ENCODE peak calls at places on chromosomes 13 and 19, in four cellular contexts. One of them, this sample, is unnamed.

GRCh38 chr19:48330012-48330681 is 4.8 kb downstream of the EMP3 start:
- DNase-seq in esophagus squamous epithelium: peak
- DNase-seq in cardiac muscle cell: peak
- DNase-seq in mucosa of descending colon: peak
- DNase-seq in this sample: peak

GRCh38 chr19:55613396-55613795 is 7.9 kb downstream of the ZNF865 start:
- DNase-seq in mucosa of descending colon: peak
- DNase-seq in cardiac muscle cell: no peak
- DNase-seq in esophagus squamous epithelium: no peak
- DNase-seq in this sample: no peak

GRCh38 chr13:76745246-76746200 is 140.7 kb downstream of the KCTD12 start:
- DNase-seq in esophagus squamous epithelium: no peak
- DNase-seq in mucosa of descending colon: no peak
- DNase-seq in cardiac muscle cell: no peak
- DNase-seq in this sample: peak

GRCh38 chr19:685457-685931 is 9.3 kb downstream of the FSTL3 start:
- DNase-seq in mucosa of descending colon: no peak
- DNase-seq in esophagus squamous epithelium: no peak
- DNase-seq in cardiac muscle cell: no peak
- DNase-seq in this sample: no peak

GRCh38 chr13:71864094-71864980 is 2.7 kb downstream of the DACH1 start:
- DNase-seq in cardiac muscle cell: peak
- DNase-seq in esophagus squamous epithelium: peak
- DNase-seq in mucosa of descending colon: peak
- DNase-seq in this sample: no peak

GRCh38 chr13:70964124-70964523 is 855.9 kb upstream of the KLHL1 start:
- DNase-seq in mucosa of descending colon: no peak
- DNase-seq in esophagus squamous epithelium: no peak
- DNase-seq in cardiac muscle cell: no peak
- DNase-seq in this sample: no peak

GRCh38 chr13:73902847-73903246 is 231.4 kb downstream of the KLF12 start:
- DNase-seq in cardiac muscle cell: no peak
- DNase-seq in mucosa of descending colon: no peak
- DNase-seq in esophagus squamous epithelium: no peak
- DNase-seq in this sample: no peak

GRCh38 chr19:5651361-5651760 is 28.5 kb downstream of the SAFB start:
- DNase-seq in cardiac muscle cell: no peak
- DNase-seq in mucosa of descending colon: no peak
- DNase-seq in esophagus squamous epithelium: no peak
- DNase-seq in this sample: no peak

GRCh38 chr13:79724348-79725103 is 243.6 kb downstream of the NDFIP2 start:
- DNase-seq in mucosa of descending colon: no peak
- DNase-seq in cardiac muscle cell: peak
- DNase-seq in esophagus squamous epithelium: no peak
- DNase-seq in this sample: no peak

GRCh38 chr19:36140289-36141038 is 598 bp downstream of the CAPNS1 start:
- DNase-seq in esophagus squamous epithelium: no peak
- DNase-seq in cardiac muscle cell: peak
- DNase-seq in mucosa of descending colon: peak
- DNase-seq in this sample: no peak

GRCh38 chr19:4542896-4543351 is 3.1 kb upstream of the LRG1 start:
- DNase-seq in cardiac muscle cell: no peak
- DNase-seq in mucosa of descending colon: no peak
- DNase-seq in esophagus squamous epithelium: no peak
- DNase-seq in this sample: no peak

GRCh38 chr13:32984857-32985626 is 31.2 kb upstream of the KL start:
- DNase-seq in mucosa of descending colon: no peak
- DNase-seq in cardiac muscle cell: no peak
- DNase-seq in esophagus squamous epithelium: no peak
- DNase-seq in this sample: no peak

GRCh38 chr13:109243311-109243951 is 543.0 kb downstream of the IRS2 start:
- DNase-seq in esophagus squamous epithelium: no peak
- DNase-seq in cardiac muscle cell: peak
- DNase-seq in mucosa of descending colon: no peak
- DNase-seq in this sample: no peak

GRCh38 chr19:45670670-45671453 is 2.8 kb downstream of the GIPR start:
- DNase-seq in mucosa of descending colon: peak
- DNase-seq in esophagus squamous epithelium: no peak
- DNase-seq in cardiac muscle cell: peak
- DNase-seq in this sample: no peak

GRCh38 chr19:45677351-45678230 is 9.6 kb downstream of the GIPR start:
- DNase-seq in esophagus squamous epithelium: peak
- DNase-seq in mucosa of descending colon: peak
- DNase-seq in cardiac muscle cell: peak
- DNase-seq in this sample: peak

GRCh38 chr19:45681391-45682015 is 10.2 kb downstream of the SNRPD2 start:
- DNase-seq in mucosa of descending colon: peak
- DNase-seq in esophagus squamous epithelium: peak
- DNase-seq in cardiac muscle cell: peak
- DNase-seq in this sample: peak

GRCh38 chr19:45682117-45682516 is 9.6 kb downstream of the SNRPD2 start:
- DNase-seq in cardiac muscle cell: no peak
- DNase-seq in esophagus squamous epithelium: no peak
- DNase-seq in mucosa of descending colon: no peak
- DNase-seq in this sample: no peak

GRCh38 chr19:45676851-45677263 is 8.8 kb downstream of the GIPR start:
- DNase-seq in esophagus squamous epithelium: no peak
- DNase-seq in mucosa of descending colon: peak
- DNase-seq in cardiac muscle cell: no peak
- DNase-seq in this sample: no peak
- H3K4me3 ChIP-seq in esophagus squamous epithelium: peak
- H3K4me3 ChIP-seq in mucosa of descending colon: no peak
- H3K4me3 ChIP-seq in cardiac muscle cell: peak
- H3K4me3 ChIP-seq in this sample: peak

GRCh38 chr19:19554074-19555023 is 16.3 kb downstream of the CILP2 start:
- DNase-seq in mucosa of descending colon: no peak
- DNase-seq in esophagus squamous epithelium: no peak
- DNase-seq in cardiac muscle cell: peak
- DNase-seq in this sample: no peak

GRCh38 chr19:19553670-19554069 is 15.6 kb downstream of the CILP2 start:
- DNase-seq in esophagus squamous epithelium: no peak
- DNase-seq in mucosa of descending colon: no peak
- DNase-seq in cardiac muscle cell: no peak
- DNase-seq in this sample: no peak

GRCh38 chr19:19550972-19551861 is 13.2 kb downstream of the CILP2 start:
- DNase-seq in esophagus squamous epithelium: no peak
- DNase-seq in mucosa of descending colon: no peak
- DNase-seq in cardiac muscle cell: no peak
- DNase-seq in this sample: no peak

GRCh38 chr19:19551862-19552192 is 13.8 kb downstream of the CILP2 start:
- DNase-seq in mucosa of descending colon: no peak
- DNase-seq in cardiac muscle cell: no peak
- DNase-seq in esophagus squamous epithelium: no peak
- DNase-seq in this sample: no peak

GRCh38 chr19:19552811-19553210 is 14.7 kb downstream of the CILP2 start:
- DNase-seq in mucosa of descending colon: no peak
- DNase-seq in esophagus squamous epithelium: no peak
- DNase-seq in cardiac muscle cell: peak
- DNase-seq in this sample: no peak
- TF ChIP-seq CTCF in mucosa of descending colon: peak
- TF ChIP-seq CTCF in esophagus squamous epithelium: peak
- TF ChIP-seq CTCF in cardiac muscle cell: peak
- TF ChIP-seq CTCF in this sample: peak

DNA sequence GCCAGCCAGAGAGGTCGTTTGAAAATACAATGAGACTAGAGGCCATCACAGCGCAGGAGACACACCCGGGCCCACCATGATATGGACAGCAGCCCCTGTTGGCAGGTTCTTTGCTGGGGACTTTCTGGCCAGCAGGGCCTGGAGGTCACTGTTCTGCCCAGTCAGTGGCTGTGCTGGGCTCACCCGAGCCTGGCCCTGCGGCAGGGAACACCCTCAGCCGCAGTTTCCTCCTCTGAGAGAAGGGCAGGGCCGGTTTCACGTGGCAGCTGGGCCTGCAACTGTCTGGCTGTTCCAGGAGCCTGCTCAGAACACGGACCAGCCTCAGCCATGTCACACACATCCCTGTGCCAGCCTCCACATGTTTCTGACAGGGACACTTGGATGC is 39.4 kb downstream of the ADPRHL1 start:
- DNase-seq in mucosa of descending colon: no peak
- DNase-seq in cardiac muscle cell: no peak
- DNase-seq in esophagus squamous epithelium: no peak
- DNase-seq in this sample: no peak
- H3K4me3 ChIP-seq in mucosa of descending colon: no peak
- H3K4me3 ChIP-seq in cardiac muscle cell: no peak
- H3K4me3 ChIP-seq in esophagus squamous epithelium: no peak
- H3K4me3 ChIP-seq in this sample: no peak

GRCh38 chr13:18232298-18232993 is 949.2 kb downstream of the TUBA3C start:
- DNase-seq in cardiac muscle cell: no peak
- DNase-seq in esophagus squamous epithelium: no peak
- DNase-seq in mucosa of descending colon: no peak
- DNase-seq in this sample: no peak
- TF ChIP-seq CTCF in cardiac muscle cell: no peak
- TF ChIP-seq CTCF in esophagus squamous epithelium: no peak
- TF ChIP-seq CTCF in mucosa of descending colon: no peak
- TF ChIP-seq CTCF in this sample: no peak

DNA sequence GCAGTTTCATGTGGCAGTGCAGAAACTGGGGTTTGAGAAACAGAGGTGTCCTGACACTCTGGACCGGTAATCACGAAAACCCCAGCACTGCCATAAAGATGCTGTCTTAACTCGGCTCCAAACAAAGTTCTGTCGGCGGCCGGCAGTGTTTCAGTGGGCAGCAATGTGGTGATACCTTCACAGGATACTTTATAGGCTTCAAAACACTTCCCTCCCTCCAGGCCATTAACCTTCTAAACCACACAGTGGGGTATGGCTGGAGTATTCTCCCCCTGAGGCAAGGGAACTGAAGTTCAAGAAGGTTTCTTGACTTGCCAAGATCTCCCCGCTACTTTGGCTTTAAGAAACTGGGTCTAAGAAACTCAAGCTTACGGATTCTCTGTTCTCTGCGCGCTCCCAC is 1.1 kb downstream of the RUBCNL start:
- DNase-seq in esophagus squamous epithelium: no peak
- DNase-seq in cardiac muscle cell: no peak
- DNase-seq in mucosa of descending colon: no peak
- DNase-seq in this sample: no peak
- H3K4me3 ChIP-seq in esophagus squamous epithelium: no peak
- H3K4me3 ChIP-seq in cardiac muscle cell: peak
- H3K4me3 ChIP-seq in mucosa of descending colon: no peak
- H3K4me3 ChIP-seq in this sample: peak

This sample was measured in GM12864.